ENCODE peak calls at places on chromosomes 13 and 19, in nine cellular contexts. One of them, this sample, is unnamed.

GRCh38 chr13:21063031-21063430 is 1.6 kb upstream of the LATS2 start:
- DNase-seq in adrenal gland: no peak
- DNase-seq in tibial nerve: no peak
- DNase-seq in AG10803: no peak
- DNase-seq in heart left ventricle: no peak
- DNase-seq in colonic mucosa: peak; percentile 5
- DNase-seq in lower leg skin: no peak
- DNase-seq in skeletal muscle cell: no peak
- DNase-seq in neuronal stem cell: no peak
- DNase-seq in this sample: no peak

GRCh38 chr13:99528547-99528946 is 27.3 kb downstream of the TM9SF2 start:
- DNase-seq in AG10803: no peak
- DNase-seq in tibial nerve: no peak
- DNase-seq in adrenal gland: no peak
- DNase-seq in heart left ventricle: no peak
- DNase-seq in colonic mucosa: no peak
- DNase-seq in skeletal muscle cell: no peak
- DNase-seq in neuronal stem cell: no peak
- DNase-seq in lower leg skin: no peak
- DNase-seq in this sample: no peak

GRCh38 chr19:1041835-1042685 is 2.2 kb downstream of the ABCA7 start:
- DNase-seq in AG10803: no peak
- DNase-seq in heart left ventricle: no peak
- DNase-seq in colonic mucosa: peak; percentile 82
- DNase-seq in lower leg skin: peak; percentile 79
- DNase-seq in skeletal muscle cell: no peak
- DNase-seq in neuronal stem cell: no peak
- DNase-seq in tibial nerve: no peak
- DNase-seq in adrenal gland: no peak
- DNase-seq in this sample: no peak

GRCh38 chr19:13033819-13034611 is 38.7 kb downstream of the NFIX start:
- DNase-seq in tibial nerve: peak; percentile 68
- DNase-seq in heart left ventricle: peak; percentile 91
- DNase-seq in adrenal gland: peak; percentile 92
- DNase-seq in skeletal muscle cell: no peak
- DNase-seq in AG10803: peak; percentile 77
- DNase-seq in neuronal stem cell: no peak
- DNase-seq in colonic mucosa: peak; percentile 89
- DNase-seq in lower leg skin: peak; percentile 65
- DNase-seq in this sample: peak; percentile 58

GRCh38 chr19:44544031-44544430 is 14.6 kb upstream of the CEACAM20 start:
- DNase-seq in AG10803: no peak
- DNase-seq in skeletal muscle cell: no peak
- DNase-seq in adrenal gland: no peak
- DNase-seq in colonic mucosa: no peak
- DNase-seq in heart left ventricle: no peak
- DNase-seq in neuronal stem cell: no peak
- DNase-seq in lower leg skin: no peak
- DNase-seq in tibial nerve: no peak
- DNase-seq in this sample: no peak

GRCh38 chr13:47875206-47875605 is 125.9 kb downstream of the SUCLA2 start:
- DNase-seq in skeletal muscle cell: no peak
- DNase-seq in heart left ventricle: no peak
- DNase-seq in AG10803: no peak
- DNase-seq in neuronal stem cell: no peak
- DNase-seq in colonic mucosa: no peak
- DNase-seq in tibial nerve: no peak
- DNase-seq in lower leg skin: no peak
- DNase-seq in adrenal gland: no peak
- DNase-seq in this sample: no peak

GRCh38 chr19:39833464-39834286 is at the start of gene DYRK1B:
- DNase-seq in tibial nerve: peak; percentile 97
- DNase-seq in adrenal gland: peak; percentile 99
- DNase-seq in colonic mucosa: peak; percentile 97
- DNase-seq in skeletal muscle cell: peak; percentile 92
- DNase-seq in AG10803: peak; percentile 96
- DNase-seq in neuronal stem cell: peak; percentile 96
- DNase-seq in heart left ventricle: peak; percentile 98
- DNase-seq in lower leg skin: peak; percentile 97
- DNase-seq in this sample: peak; percentile 96

GRCh38 chr13:32261567-32261966 is 53.6 kb downstream of the ZAR1L start:
- DNase-seq in adrenal gland: peak; percentile 52
- DNase-seq in colonic mucosa: peak; percentile 58
- DNase-seq in heart left ventricle: peak; percentile 92
- DNase-seq in skeletal muscle cell: peak; percentile 79
- DNase-seq in AG10803: peak; percentile 48
- DNase-seq in neuronal stem cell: no peak
- DNase-seq in lower leg skin: peak; percentile 52
- DNase-seq in tibial nerve: peak; percentile 55
- DNase-seq in this sample: peak; percentile 44

GRCh38 chr13:106139407-106139806 is 396.1 kb downstream of the EFNB2 start:
- DNase-seq in AG10803: no peak
- DNase-seq in adrenal gland: no peak
- DNase-seq in colonic mucosa: no peak
- DNase-seq in neuronal stem cell: no peak
- DNase-seq in lower leg skin: no peak
- DNase-seq in heart left ventricle: no peak
- DNase-seq in tibial nerve: no peak
- DNase-seq in skeletal muscle cell: no peak
- DNase-seq in this sample: no peak

GRCh38 chr13:41562083-41562482 is 104.7 kb downstream of the RGCC start:
- DNase-seq in AG10803: peak; percentile 84
- DNase-seq in heart left ventricle: peak; percentile 58
- DNase-seq in skeletal muscle cell: peak; percentile 84
- DNase-seq in adrenal gland: peak; percentile 66
- DNase-seq in tibial nerve: peak; percentile 76
- DNase-seq in neuronal stem cell: no peak
- DNase-seq in lower leg skin: peak; percentile 55
- DNase-seq in colonic mucosa: peak; percentile 55
- DNase-seq in this sample: peak; percentile 92

GRCh38 chr13:64078480-64078936 is 2662.9 kb upstream of the PCDH20 start:
- DNase-seq in adrenal gland: no peak
- DNase-seq in neuronal stem cell: no peak
- DNase-seq in skeletal muscle cell: no peak
- DNase-seq in AG10803: no peak
- DNase-seq in heart left ventricle: no peak
- DNase-seq in colonic mucosa: no peak
- DNase-seq in lower leg skin: no peak
- DNase-seq in tibial nerve: no peak
- DNase-seq in this sample: no peak

DNA sequence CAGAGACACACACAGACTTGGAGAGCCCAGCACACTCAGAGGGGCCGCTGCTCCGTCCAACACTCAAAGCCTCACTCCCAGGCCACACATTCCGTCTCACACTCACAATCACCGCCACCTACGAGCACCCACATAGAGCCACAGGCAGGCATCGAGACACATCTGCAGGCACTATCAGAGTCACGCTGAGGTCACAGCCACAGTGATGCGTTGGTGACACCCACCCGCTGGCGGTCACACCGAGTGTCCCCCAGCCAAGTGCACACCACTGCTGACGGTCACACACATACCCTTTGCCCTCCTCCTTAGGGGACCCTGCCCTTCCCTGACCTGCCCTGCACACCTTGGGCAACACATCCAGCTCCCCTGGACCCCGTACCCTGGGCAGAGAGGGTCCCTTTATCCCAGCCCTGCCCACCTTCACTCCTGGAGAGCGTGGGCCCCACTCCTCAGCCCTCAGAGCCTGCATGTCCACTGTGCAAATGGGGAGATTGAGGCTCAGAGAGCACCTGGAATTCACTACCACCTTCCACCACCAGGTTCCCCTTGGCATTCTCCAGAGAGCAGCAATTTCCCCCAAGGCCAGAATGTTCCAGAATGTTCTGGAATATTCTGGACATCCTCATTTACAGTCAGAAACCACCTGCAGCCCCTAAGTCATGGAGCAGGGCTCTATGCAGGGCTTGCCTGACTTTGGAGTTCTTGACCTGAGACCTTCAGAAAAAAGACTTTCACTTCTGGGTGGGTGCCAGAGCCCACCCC is 5.4 kb downstream of the FUT5 start:
- DNase-seq in adrenal gland: no peak
- DNase-seq in skeletal muscle cell: no peak
- DNase-seq in heart left ventricle: no peak
- DNase-seq in AG10803: no peak
- DNase-seq in lower leg skin: no peak
- DNase-seq in neuronal stem cell: no peak
- DNase-seq in colonic mucosa: no peak
- DNase-seq in tibial nerve: no peak
- DNase-seq in this sample: no peak
- H3K4me3 ChIP-seq in adrenal gland: no peak overlapping the region
- H3K4me3 ChIP-seq in skeletal muscle cell: no peak overlapping the region
- H3K4me3 ChIP-seq in heart left ventricle: no peak overlapping the region
- H3K4me3 ChIP-seq in AG10803: no peak overlapping the region
- H3K4me3 ChIP-seq in lower leg skin: no peak overlapping the region
- H3K4me3 ChIP-seq in neuronal stem cell: no peak overlapping the region
- H3K4me3 ChIP-seq in colonic mucosa: no peak overlapping the region
- H3K4me3 ChIP-seq in tibial nerve: no peak overlapping the region
- H3K4me3 ChIP-seq in this sample: no peak overlapping the region

DNA sequence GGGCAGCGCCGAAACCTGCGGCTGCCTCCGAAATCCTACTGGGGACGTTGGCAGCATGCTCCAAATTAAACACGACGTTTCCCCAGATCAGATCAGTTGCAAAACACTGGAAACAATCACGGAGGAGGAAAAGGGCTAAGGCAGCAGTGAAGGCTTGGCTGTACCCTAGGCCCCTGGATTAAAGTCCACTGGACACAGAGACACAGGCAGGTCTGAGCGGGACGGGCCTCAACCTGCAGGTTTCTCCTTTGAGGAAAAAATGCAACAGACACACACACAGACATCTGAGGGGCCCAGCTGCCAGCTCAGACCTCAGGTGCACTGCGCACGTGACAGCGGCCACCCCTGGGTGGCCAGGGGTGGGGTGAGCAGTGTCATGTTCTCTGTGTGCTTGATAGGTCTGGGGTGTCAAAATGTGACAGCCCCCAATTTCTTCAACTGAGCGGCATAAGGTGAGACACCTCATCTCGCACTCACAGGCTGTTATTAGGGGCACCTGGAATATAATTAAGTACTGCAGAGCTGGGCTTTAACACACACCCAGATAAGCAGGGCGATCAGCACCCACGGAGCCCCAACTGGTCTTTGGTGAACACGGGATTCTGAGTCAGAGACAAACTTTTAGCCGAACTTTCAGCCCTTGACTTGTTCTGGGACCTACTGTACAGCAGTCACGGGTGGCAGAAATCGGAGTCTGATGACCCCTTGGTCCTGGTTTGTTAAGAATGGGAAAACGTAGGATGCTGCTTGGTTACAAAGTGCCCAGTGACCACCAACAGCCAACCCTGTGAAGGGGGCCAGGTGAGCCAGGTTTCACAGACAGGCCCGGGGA is 9.3 kb downstream of the SH3GL1 start:
- DNase-seq in neuronal stem cell: no peak
- DNase-seq in heart left ventricle: no peak
- DNase-seq in skeletal muscle cell: no peak
- DNase-seq in adrenal gland: no peak
- DNase-seq in AG10803: no peak
- DNase-seq in tibial nerve: no peak
- DNase-seq in lower leg skin: no peak
- DNase-seq in colonic mucosa: no peak
- DNase-seq in this sample: no peak
- H3K4me3 ChIP-seq in neuronal stem cell: no peak overlapping the region
- H3K4me3 ChIP-seq in heart left ventricle: peak overlapping the region; percentile 0
- H3K4me3 ChIP-seq in skeletal muscle cell: no peak overlapping the region
- H3K4me3 ChIP-seq in adrenal gland: peak overlapping the region; percentile 12
- H3K4me3 ChIP-seq in AG10803: peak overlapping the region; percentile 15
- H3K4me3 ChIP-seq in tibial nerve: no peak overlapping the region
- H3K4me3 ChIP-seq in lower leg skin: no peak overlapping the region
- H3K4me3 ChIP-seq in colonic mucosa: no peak overlapping the region
- H3K4me3 ChIP-seq in this sample: peak overlapping the region; percentile 5

GRCh38 chr19:32526895-32527294 is 54.1 kb upstream of the PDCD5 start:
- DNase-seq in adrenal gland: no peak
- DNase-seq in neuronal stem cell: no peak
- DNase-seq in colonic mucosa: no peak
- DNase-seq in AG10803: no peak
- DNase-seq in tibial nerve: no peak
- DNase-seq in lower leg skin: no peak
- DNase-seq in skeletal muscle cell: no peak
- DNase-seq in heart left ventricle: no peak
- DNase-seq in this sample: no peak
- H3K4me3 ChIP-seq in adrenal gland: no peak overlapping the region
- H3K4me3 ChIP-seq in neuronal stem cell: no peak overlapping the region
- H3K4me3 ChIP-seq in colonic mucosa: no peak overlapping the region
- H3K4me3 ChIP-seq in AG10803: no peak overlapping the region
- H3K4me3 ChIP-seq in tibial nerve: no peak overlapping the region
- H3K4me3 ChIP-seq in lower leg skin: no peak overlapping the region
- H3K4me3 ChIP-seq in skeletal muscle cell: no peak overlapping the region
- H3K4me3 ChIP-seq in heart left ventricle: no peak overlapping the region
- H3K4me3 ChIP-seq in this sample: no peak overlapping the region

GRCh38 chr19:30626567-30626966 is 254.4 kb downstream of the ZNF536 start:
- DNase-seq in lower leg skin: no peak
- DNase-seq in AG10803: no peak
- DNase-seq in skeletal muscle cell: no peak
- DNase-seq in tibial nerve: no peak
- DNase-seq in heart left ventricle: no peak
- DNase-seq in neuronal stem cell: no peak
- DNase-seq in adrenal gland: no peak
- DNase-seq in colonic mucosa: no peak
- DNase-seq in this sample: no peak

GRCh38 chr19:30621326-30621920 is 249.2 kb downstream of the ZNF536 start:
- DNase-seq in tibial nerve: no peak
- DNase-seq in lower leg skin: no peak
- DNase-seq in skeletal muscle cell: no peak
- DNase-seq in neuronal stem cell: no peak
- DNase-seq in AG10803: no peak
- DNase-seq in heart left ventricle: no peak
- DNase-seq in adrenal gland: no peak
- DNase-seq in colonic mucosa: no peak
- DNase-seq in this sample: no peak

GRCh38 chr19:30625947-30626346 is 253.8 kb downstream of the ZNF536 start:
- DNase-seq in adrenal gland: no peak
- DNase-seq in heart left ventricle: no peak
- DNase-seq in lower leg skin: no peak
- DNase-seq in tibial nerve: no peak
- DNase-seq in neuronal stem cell: no peak
- DNase-seq in AG10803: no peak
- DNase-seq in skeletal muscle cell: no peak
- DNase-seq in colonic mucosa: no peak
- DNase-seq in this sample: no peak

GRCh38 chr19:30620354-30620753 is 248.2 kb downstream of the ZNF536 start:
- DNase-seq in tibial nerve: no peak
- DNase-seq in neuronal stem cell: no peak
- DNase-seq in skeletal muscle cell: no peak
- DNase-seq in heart left ventricle: no peak
- DNase-seq in colonic mucosa: no peak
- DNase-seq in AG10803: no peak
- DNase-seq in adrenal gland: no peak
- DNase-seq in lower leg skin: no peak
- DNase-seq in this sample: no peak

DNA sequence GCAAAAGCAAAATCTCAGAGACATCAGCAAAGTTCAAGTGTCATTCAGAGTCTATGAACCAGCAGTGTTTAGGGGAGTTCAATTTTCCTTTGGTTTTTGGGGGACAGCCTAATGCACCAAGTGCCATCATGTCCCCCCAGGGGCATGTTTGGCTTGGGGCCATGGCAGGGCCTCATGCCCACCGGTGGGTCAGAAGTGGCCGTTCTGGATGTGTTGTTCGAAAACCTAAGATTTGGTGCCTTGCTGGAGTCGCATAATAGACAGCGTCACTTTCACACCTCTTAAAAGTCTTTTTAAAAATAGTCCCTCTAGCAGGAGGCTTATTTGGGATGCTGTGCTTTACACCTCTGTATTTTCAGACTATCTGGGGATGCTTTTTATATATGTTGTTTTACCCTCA is 250.1 kb downstream of the ZNF536 start:
- DNase-seq in neuronal stem cell: no peak
- DNase-seq in AG10803: no peak
- DNase-seq in tibial nerve: no peak
- DNase-seq in adrenal gland: no peak
- DNase-seq in colonic mucosa: no peak
- DNase-seq in lower leg skin: no peak
- DNase-seq in heart left ventricle: no peak
- DNase-seq in skeletal muscle cell: no peak
- DNase-seq in this sample: no peak
- H3K4me3 ChIP-seq in neuronal stem cell: no peak overlapping the region
- H3K4me3 ChIP-seq in AG10803: no peak overlapping the region
- H3K4me3 ChIP-seq in tibial nerve: no peak overlapping the region
- H3K4me3 ChIP-seq in adrenal gland: no peak overlapping the region
- H3K4me3 ChIP-seq in colonic mucosa: no peak overlapping the region
- H3K4me3 ChIP-seq in lower leg skin: no peak overlapping the region
- H3K4me3 ChIP-seq in heart left ventricle: no peak overlapping the region
- H3K4me3 ChIP-seq in skeletal muscle cell: no peak overlapping the region
- H3K4me3 ChIP-seq in this sample: no peak overlapping the region